ENCODE peak calls at places on chromosomes 2 and 18, in ten cellular contexts. S is Kasumi-1; E is frontal cortex; Z is coronary artery; P is hepatocyte; B is fibroblast of mammary gland; Q is M059J; K is NCI-H446; C is stimulated activated naive CD8-positive, alpha-beta T cell treated with anti-CD3 and anti-CD28 coated beads, Interleukin-15, amount 100 ng/mL, for 72 hours; U is nucleus accumbens. R is an unnamed sample.

GRCh38 chr2:45404807-45405297 is 206.2 kb downstream of the SRBD1 start:
- DNase-seq in S (no peak), E (no peak), Z (no peak), P (no peak), B (peak), Q (no peak), K (no peak), C (no peak), U (no peak), R (no peak)

GRCh38 chr2:217520361-217521010 is 482.3 kb downstream of the TNS1 start:
- DNase-seq in S (no peak), E (no peak), Z (no peak), P (no peak), B (peak), Q (peak), K (no peak), C (no peak), U (no peak), R (no peak)

GRCh38 chr18:14970027-14970426 is 222.1 kb downstream of the ANKRD30B start:
- DNase-seq in S (no peak), E (no peak), Z (no peak), P (no peak), B (peak), Q (peak), K (peak), C (no peak), U (no peak), R (no peak)

GRCh38 chr2:59232394-59233165 is 991.5 kb upstream of the FANCL start:
- DNase-seq in S (no peak), E (no peak), Z (no peak), P (no peak), B (no peak), Q (no peak), K (no peak), C (no peak), U (no peak), R (no peak)

GRCh38 chr2:207423886-207424285 is 105.9 kb upstream of the CREB1 start:
- DNase-seq in S (peak), E (no peak), Z (no peak), P (no peak), B (peak), Q (peak), K (no peak), C (peak), U (no peak), R (no peak)

GRCh38 chr2:74849228-74849892 is 15.4 kb downstream of the HK2 start:
- DNase-seq in S (peak), E (no peak), Z (no peak), P (no peak), B (no peak), Q (no peak), K (no peak), C (peak), U (no peak), R (no peak)

GRCh38 chr18:54712315-54712714 is 116.0 kb upstream of the RAB27B start:
- DNase-seq in S (no peak), E (no peak), Z (no peak), P (no peak), B (peak), Q (peak), K (no peak), C (no peak), U (no peak), R (no peak)

GRCh38 chr2:175167076-175167791 is 769 bp downstream of the ATF2 start:
- DNase-seq in S (peak), E (no peak), Z (peak), P (peak), B (peak), Q (peak), K (peak), C (peak), U (peak), R (peak)

GRCh38 chr18:75219684-75220083 is 9.1 kb downstream of the TSHZ1 start:
- DNase-seq in S (no peak), E (no peak), Z (no peak), P (no peak), B (no peak), Q (no peak), K (no peak), C (no peak), U (no peak), R (no peak)

GRCh38 chr2:113053666-113054435 is 1.2 kb upstream of the IL36B start:
- DNase-seq in S (no peak), E (no peak), Z (no peak), P (no peak), B (no peak), Q (no peak), K (no peak), C (no peak), U (no peak), R (no peak)

GRCh38 chr18:22613058-22613690 is 195.5 kb upstream of the CTAGE1 start:
- DNase-seq in S (no peak), E (no peak), Z (no peak), P (peak), B (no peak), Q (no peak), K (no peak), C (no peak), U (no peak), R (no peak)

GRCh38 chr2:46456789-46457188 is 22.6 kb upstream of the TMEM247 start:
- DNase-seq in S (no peak), E (no peak), Z (peak), P (no peak), B (no peak), Q (no peak), K (no peak), C (no peak), U (no peak), R (no peak)

GRCh38 chr2:124570872-124571271 is 545.8 kb downstream of the CNTNAP5 start:
- DNase-seq in S (no peak), E (no peak), Z (no peak), P (no peak), B (no peak), Q (no peak), K (no peak), C (no peak), U (no peak), R (no peak)

GRCh38 chr2:45494275-45494977 is 116.6 kb downstream of the SRBD1 start:
- DNase-seq in S (peak), E (peak), Z (no peak), P (peak), B (peak), Q (peak), K (peak), C (no peak), U (no peak), R (no peak)

GRCh38 chr18:6746386-6746960 is 17.0 kb downstream of the ARHGAP28 start:
- DNase-seq in S (no peak), E (no peak), Z (no peak), P (no peak), B (peak), Q (no peak), K (no peak), C (no peak), U (no peak), R (no peak)

GRCh38 chr2:220499281-220499680 is 871.9 kb downstream of the SLC4A3 start:
- DNase-seq in S (no peak), E (no peak), Z (no peak), P (peak), B (peak), Q (peak), K (peak), C (no peak), U (no peak), R (no peak)

GRCh38 chr2:161077367-161078210 is 82.6 kb upstream of the TANK start:
- DNase-seq in S (peak), E (no peak), Z (no peak), P (no peak), B (peak), Q (peak), K (no peak), C (peak), U (no peak), R (no peak)

GRCh38 chr2:109692013-109692738 is 78.0 kb downstream of the SOWAHC start:
- DNase-seq in S (peak), E (no peak), Z (no peak), P (no peak), B (no peak), Q (no peak), K (no peak), C (no peak), U (no peak), R (no peak)

GRCh38 chr18:9647496-9648323 is 33.4 kb upstream of the PPP4R1 start:
- DNase-seq in S (no peak), E (no peak), Z (no peak), P (no peak), B (no peak), Q (peak), K (no peak), C (no peak), U (no peak), R (no peak)

GRCh38 chr2:236863729-236864126 is 222.0 kb upstream of the COPS8 start:
- DNase-seq in S (no peak), E (no peak), Z (peak), P (no peak), B (no peak), Q (no peak), K (no peak), C (no peak), U (no peak), R (no peak)

GRCh38 chr2:30232027-30232800 is 880 bp downstream of the LBH start:
- DNase-seq in S (peak), E (peak), Z (peak), P (peak), B (no peak), Q (peak), K (peak), C (peak), U (no peak), R (no peak)

GRCh38 chr2:54103454-54104314 is 11.7 kb upstream of the ACYP2 start:
- DNase-seq in S (peak), E (no peak), Z (no peak), P (peak), B (peak), Q (peak), K (no peak), C (peak), U (no peak), R (no peak)

GRCh38 chr2:128464456-128464855 is 145.8 kb upstream of the HS6ST1 start:
- DNase-seq in S (no peak), E (no peak), Z (no peak), P (no peak), B (no peak), Q (no peak), K (no peak), C (no peak), U (no peak), R (no peak)

GRCh38 chr2:156087875-156088274 is 244.6 kb downstream of the NR4A2 start:
- DNase-seq in S (no peak), E (no peak), Z (no peak), P (no peak), B (peak), Q (peak), K (no peak), C (no peak), U (no peak), R (no peak)

GRCh38 chr2:238922435-238922834 is 74.5 kb downstream of the TWIST2 start:
- DNase-seq in S (no peak), E (no peak), Z (no peak), P (no peak), B (no peak), Q (no peak), K (no peak), C (no peak), U (no peak), R (no peak)

GRCh38 chr2:175156534-175156933 is 11.5 kb downstream of the ATF2 start:
- DNase-seq in S (no peak), E (no peak), Z (no peak), P (peak), B (peak), Q (peak), K (no peak), C (no peak), U (no peak), R (no peak)